ENCODE peak calls at places on chromosome 7, in eight cellular contexts. Q is stimulated activated naive B cell treated with anti-CD40 and anti-IgM and Interleukin-4, amounts not matched to agents 10 μg/mL and 1 μg/mL and 100 μg/mL, for 72 hours; A is Ammon's horn; E is activated effector memory CD4-positive, alpha-beta T cell treated with anti-CD3 and anti-CD28 coated beads, Interleukin-2, amount 50 U/mL, for 16 hours; I is stimulated activated effector memory CD8-positive, alpha-beta T cell treated with anti-CD3 and anti-CD28 coated beads, Interleukin-12 subunit alpha, Interleukin-12 subunit beta, amount 100 ng/mL, for 72 hours; W is IMR-90; T is NCI-H460; S is GM12892. H is an unnamed sample.
A peak's percentile ranks its signal among the peaks of the same experiment; 100 is the strongest.

GRCh38 chr7:51649-52048 is 140.7 kb upstream of the FAM20C start:
- DNase-seq in A (no peak), Q (no peak), T (no peak), I (no peak), E (no peak), W (no peak), S (no peak), H (no peak)

GRCh38 chr7:102942883-102943261 is 30.1 kb downstream of the LRRC17 start:
- DNase-seq in E (no peak), S (no peak), W (no peak), Q (no peak), T (no peak), A (no peak), I (no peak), H (no peak)

GRCh38 chr7:143372070-143372469 is 9.1 kb upstream of the ZYX start:
- DNase-seq in W (no peak), Q (no peak), A (peak; percentile 90), E (peak; percentile 79), S (no peak), I (no peak), T (peak; percentile 57), H (peak; percentile 87)

GRCh38 chr7:126302639-126303038 is 950.1 kb downstream of the GRM8 start:
- DNase-seq in Q (no peak), A (no peak), T (no peak), I (no peak), S (no peak), W (no peak), E (no peak), H (no peak)

GRCh38 chr7:129969881-129970446 is 17.2 kb upstream of the UBE2H start:
- DNase-seq in S (no peak), I (no peak), E (no peak), A (no peak), Q (no peak), T (peak; percentile 67), W (peak; percentile 84), H (peak; percentile 42)

GRCh38 chr7:155348806-155349205 is 51.1 kb downstream of the INSIG1 start:
- DNase-seq in T (no peak), Q (no peak), S (no peak), E (peak; percentile 47), A (no peak), I (no peak), W (no peak), H (no peak)

GRCh38 chr7:17654940-17655339 is 285.4 kb downstream of the SNX13 start:
- DNase-seq in I (no peak), W (peak; percentile 16), S (no peak), Q (no peak), E (no peak), A (peak; percentile 15), T (no peak), H (no peak)

GRCh38 chr7:1554332-1555045 is 1.5 kb downstream of the TMEM184A start:
- DNase-seq in S (no peak), A (no peak), E (no peak), Q (no peak), W (no peak), T (no peak), I (no peak), H (no peak)

GRCh38 chr7:18495412-18496335 is at the start of gene HDAC9:
- DNase-seq in Q (peak; percentile 58), S (no peak), E (no peak), A (peak; percentile 88), W (peak; percentile 48), I (no peak), T (no peak), H (peak; percentile 81)

GRCh38 chr7:76047305-76047810 is 442 bp downstream of the STYXL1 start:
- DNase-seq in Q (peak; percentile 5), A (peak; percentile 16), S (no peak), E (no peak), I (peak; percentile 5), T (no peak), W (no peak), H (no peak)

GRCh38 chr7:6614941-6615737 is at the start of gene ZNF853:
- DNase-seq in A (no peak), Q (no peak), W (no peak), S (no peak), T (no peak), E (no peak), I (no peak), H (no peak)

GRCh38 chr7:101390901-101391301 is 28.2 kb downstream of the COL26A1 start:
- DNase-seq in T (no peak), S (peak; percentile 59), I (no peak), W (no peak), E (no peak), Q (peak; percentile 77), A (no peak), H (peak; percentile 85)